ENCODE peak calls at places on chromosomes 11 and 22, in four cellular contexts. One of them, this sample, is unnamed.

GRCh38 chr22:20430641-20431519 is 6.7 kb downstream of the SCARF2 start:
- DNase-seq in astrocyte of the spinal cord: no peak
- DNase-seq in natural killer cell: peak
- DNase-seq in nephron progenitor cell: peak
- DNase-seq in this sample: peak

GRCh38 chr11:2708757-2709281 is 9.0 kb upstream of the KCNQ1OT1 start:
- DNase-seq in astrocyte of the spinal cord: no peak
- DNase-seq in natural killer cell: no peak
- DNase-seq in nephron progenitor cell: no peak
- DNase-seq in this sample: no peak

GRCh38 chr11:35418847-35419712 is at the start of gene SLC1A2:
- DNase-seq in astrocyte of the spinal cord: peak
- DNase-seq in natural killer cell: no peak
- DNase-seq in nephron progenitor cell: peak
- DNase-seq in this sample: no peak

GRCh38 chr22:37162221-37163095 is 12.7 kb upstream of the IL2RB start:
- DNase-seq in astrocyte of the spinal cord: peak
- DNase-seq in natural killer cell: peak
- DNase-seq in nephron progenitor cell: no peak
- DNase-seq in this sample: peak

GRCh38 chr11:35725880-35726279 is 63.3 kb downstream of the TRIM44 start:
- DNase-seq in astrocyte of the spinal cord: peak
- DNase-seq in natural killer cell: no peak
- DNase-seq in nephron progenitor cell: no peak
- DNase-seq in this sample: no peak

GRCh38 chr11:103671143-103671651 is 365.2 kb upstream of the DDI1 start:
- DNase-seq in astrocyte of the spinal cord: no peak
- DNase-seq in natural killer cell: no peak
- DNase-seq in nephron progenitor cell: no peak
- DNase-seq in this sample: no peak

GRCh38 chr11:76825726-76826396 is 34.9 kb upstream of the ACER3 start:
- DNase-seq in astrocyte of the spinal cord: no peak
- DNase-seq in natural killer cell: no peak
- DNase-seq in nephron progenitor cell: no peak
- DNase-seq in this sample: no peak

GRCh38 chr11:70036971-70037882 is 40.9 kb upstream of the ANO1 start:
- DNase-seq in astrocyte of the spinal cord: no peak
- DNase-seq in natural killer cell: no peak
- DNase-seq in nephron progenitor cell: no peak
- DNase-seq in this sample: no peak

GRCh38 chr11:121198491-121198890 is 94.1 kb upstream of the SC5D start:
- DNase-seq in astrocyte of the spinal cord: no peak
- DNase-seq in natural killer cell: no peak
- DNase-seq in nephron progenitor cell: no peak
- DNase-seq in this sample: no peak

GRCh38 chr11:6095798-6096197 is 11.7 kb upstream of the OR56B4 start:
- DNase-seq in astrocyte of the spinal cord: no peak
- DNase-seq in natural killer cell: no peak
- DNase-seq in nephron progenitor cell: no peak
- DNase-seq in this sample: no peak

GRCh38 chr11:65134240-65134951 is at the start of gene SYVN1:
- DNase-seq in astrocyte of the spinal cord: peak
- DNase-seq in natural killer cell: peak
- DNase-seq in nephron progenitor cell: peak
- DNase-seq in this sample: peak

GRCh38 chr11:33635161-33635560 is 65.5 kb downstream of the C11orf91 start:
- DNase-seq in astrocyte of the spinal cord: no peak
- DNase-seq in natural killer cell: no peak
- DNase-seq in nephron progenitor cell: no peak
- DNase-seq in this sample: no peak

GRCh38 chr11:63766501-63767270 is 1.9 kb downstream of the ZFTA start:
- DNase-seq in astrocyte of the spinal cord: no peak
- DNase-seq in natural killer cell: no peak
- DNase-seq in nephron progenitor cell: peak
- DNase-seq in this sample: no peak

GRCh38 chr11:74701351-74701750 is 29.9 kb downstream of the CHRDL2 start:
- DNase-seq in astrocyte of the spinal cord: no peak
- DNase-seq in natural killer cell: no peak
- DNase-seq in nephron progenitor cell: no peak
- DNase-seq in this sample: no peak

GRCh38 chr11:111833524-111833923 is 37.9 kb downstream of the ALG9 start:
- DNase-seq in astrocyte of the spinal cord: no peak
- DNase-seq in natural killer cell: no peak
- DNase-seq in nephron progenitor cell: no peak
- DNase-seq in this sample: no peak

GRCh38 chr22:16917144-16918003 is 90.6 kb downstream of the GAB4 start:
- DNase-seq in astrocyte of the spinal cord: peak
- DNase-seq in natural killer cell: peak
- DNase-seq in nephron progenitor cell: peak
- DNase-seq in this sample: peak

GRCh38 chr11:118958577-118958976 is 2.5 kb downstream of the UPK2 start:
- DNase-seq in astrocyte of the spinal cord: no peak
- DNase-seq in natural killer cell: no peak
- DNase-seq in nephron progenitor cell: no peak
- DNase-seq in this sample: no peak

GRCh38 chr11:118957549-118957948 is 1.5 kb downstream of the UPK2 start:
- DNase-seq in astrocyte of the spinal cord: no peak
- DNase-seq in natural killer cell: no peak
- DNase-seq in nephron progenitor cell: no peak
- DNase-seq in this sample: no peak

GRCh38 chr11:118956094-118956846 is at the start of gene UPK2:
- DNase-seq in astrocyte of the spinal cord: peak
- DNase-seq in natural killer cell: peak
- DNase-seq in nephron progenitor cell: peak
- DNase-seq in this sample: peak

GRCh38 chr11:118957968-118958367 is 1.9 kb downstream of the UPK2 start:
- DNase-seq in astrocyte of the spinal cord: no peak
- DNase-seq in natural killer cell: no peak
- DNase-seq in nephron progenitor cell: no peak
- DNase-seq in this sample: no peak

GRCh38 chr11:118956847-118957469 is 860 bp downstream of the UPK2 start:
- DNase-seq in astrocyte of the spinal cord: no peak
- DNase-seq in natural killer cell: no peak
- DNase-seq in nephron progenitor cell: no peak
- DNase-seq in this sample: no peak
- TF ChIP-seq CTCF in astrocyte of the spinal cord: no peak
- TF ChIP-seq CTCF in natural killer cell: peak
- TF ChIP-seq CTCF in nephron progenitor cell: peak
- TF ChIP-seq CTCF in this sample: peak

DNA sequence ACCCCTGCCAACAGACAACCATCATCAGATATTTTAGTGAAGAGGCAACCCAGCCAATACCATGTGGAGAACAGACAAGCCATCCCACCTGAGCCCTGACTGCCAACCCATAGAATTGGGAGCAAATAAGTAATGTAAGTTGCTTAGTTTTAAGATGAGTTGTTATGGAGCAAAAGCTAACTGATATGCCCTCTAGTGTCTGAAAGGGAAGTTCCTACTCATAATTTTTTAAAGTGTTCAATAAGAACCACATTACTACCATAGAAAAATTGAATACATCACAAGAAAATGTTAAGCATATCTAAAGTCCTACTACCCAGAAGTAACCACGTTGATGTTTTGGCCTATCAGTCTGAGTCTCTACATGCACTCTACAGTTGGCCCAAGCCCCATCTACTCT is 50.8 kb upstream of the SLC36A4 start:
- DNase-seq in astrocyte of the spinal cord: no peak
- DNase-seq in natural killer cell: no peak
- DNase-seq in nephron progenitor cell: no peak
- DNase-seq in this sample: no peak
- TF ChIP-seq CTCF in astrocyte of the spinal cord: peak
- TF ChIP-seq CTCF in natural killer cell: no peak
- TF ChIP-seq CTCF in nephron progenitor cell: no peak
- TF ChIP-seq CTCF in this sample: no peak

GRCh38 chr11:124465368-124465767 is 19.9 kb upstream of the OR8B8 start:
- DNase-seq in astrocyte of the spinal cord: no peak
- DNase-seq in natural killer cell: no peak
- DNase-seq in nephron progenitor cell: no peak
- DNase-seq in this sample: no peak

GRCh38 chr11:124460459-124460858 is 15.0 kb upstream of the OR8B8 start:
- DNase-seq in astrocyte of the spinal cord: no peak
- DNase-seq in natural killer cell: no peak
- DNase-seq in nephron progenitor cell: no peak
- DNase-seq in this sample: no peak

GRCh38 chr11:124467376-124468061 is 22.0 kb upstream of the OR8B8 start:
- DNase-seq in astrocyte of the spinal cord: no peak
- DNase-seq in natural killer cell: no peak
- DNase-seq in nephron progenitor cell: peak
- DNase-seq in this sample: no peak

GRCh38 chr11:124463990-124464389 is 18.5 kb upstream of the OR8B8 start:
- DNase-seq in astrocyte of the spinal cord: no peak
- DNase-seq in natural killer cell: no peak
- DNase-seq in nephron progenitor cell: no peak
- DNase-seq in this sample: no peak
- TF ChIP-seq CTCF in astrocyte of the spinal cord: no peak
- TF ChIP-seq CTCF in natural killer cell: no peak
- TF ChIP-seq CTCF in nephron progenitor cell: no peak
- TF ChIP-seq CTCF in this sample: no peak

GRCh38 chr11:131912127-131912526 is 541.7 kb downstream of the NTM start:
- DNase-seq in astrocyte of the spinal cord: peak
- DNase-seq in natural killer cell: no peak
- DNase-seq in nephron progenitor cell: no peak
- DNase-seq in this sample: no peak

GRCh38 chr11:131913267-131913666 is 542.9 kb downstream of the NTM start:
- DNase-seq in astrocyte of the spinal cord: peak
- DNase-seq in natural killer cell: no peak
- DNase-seq in nephron progenitor cell: no peak
- DNase-seq in this sample: no peak

GRCh38 chr11:131916633-131917032 is 546.2 kb downstream of the NTM start:
- DNase-seq in astrocyte of the spinal cord: no peak
- DNase-seq in natural killer cell: no peak
- DNase-seq in nephron progenitor cell: no peak
- DNase-seq in this sample: no peak

GRCh38 chr11:131917634-131918384 is 547.4 kb downstream of the NTM start:
- DNase-seq in astrocyte of the spinal cord: no peak
- DNase-seq in natural killer cell: no peak
- DNase-seq in nephron progenitor cell: no peak
- DNase-seq in this sample: no peak

DNA sequence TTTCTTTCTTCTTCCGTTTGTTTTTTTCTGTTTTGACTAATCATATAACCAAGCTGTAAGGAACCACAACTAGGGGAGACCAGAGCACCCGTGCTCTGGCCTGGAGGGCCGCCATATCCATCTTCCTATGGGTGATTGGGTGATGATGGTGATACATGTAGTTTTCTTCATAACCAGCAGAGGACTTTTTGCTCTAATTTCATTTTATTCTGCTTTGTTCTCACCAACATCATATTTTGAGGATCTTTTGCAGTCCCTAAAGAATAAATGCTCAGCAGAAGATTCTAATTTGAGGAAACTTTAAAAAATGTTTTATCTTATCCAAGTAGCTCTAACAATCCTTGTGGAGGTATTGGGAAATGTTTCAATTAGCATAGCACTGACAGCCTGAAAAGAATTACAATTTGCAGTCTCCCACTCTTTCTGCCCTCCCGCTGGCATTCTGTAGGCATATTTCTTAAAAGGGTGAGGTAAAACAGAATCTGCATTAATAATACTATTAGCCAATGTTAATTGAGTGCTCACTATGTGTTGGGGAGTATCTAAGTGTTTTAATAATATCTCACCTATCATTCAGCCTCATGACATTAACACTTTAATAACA is 544.0 kb downstream of the NTM start:
- DNase-seq in astrocyte of the spinal cord: peak
- DNase-seq in natural killer cell: no peak
- DNase-seq in nephron progenitor cell: no peak
- DNase-seq in this sample: no peak
- TF ChIP-seq CTCF in astrocyte of the spinal cord: peak
- TF ChIP-seq CTCF in natural killer cell: no peak
- TF ChIP-seq CTCF in nephron progenitor cell: no peak
- TF ChIP-seq CTCF in this sample: no peak

GRCh38 chr11:10295056-10295901 is 1.3 kb upstream of the SBF2 start:
- DNase-seq in astrocyte of the spinal cord: no peak
- DNase-seq in natural killer cell: no peak
- DNase-seq in nephron progenitor cell: no peak
- DNase-seq in this sample: no peak

GRCh38 chr11:10302294-10302743 is 2.6 kb upstream of the ADM start:
- DNase-seq in astrocyte of the spinal cord: peak
- DNase-seq in natural killer cell: no peak
- DNase-seq in nephron progenitor cell: no peak
- DNase-seq in this sample: no peak

GRCh38 chr11:10294289-10294953 is 402 bp upstream of the SBF2 start:
- DNase-seq in astrocyte of the spinal cord: peak
- DNase-seq in natural killer cell: no peak
- DNase-seq in nephron progenitor cell: peak
- DNase-seq in this sample: no peak

GRCh38 chr11:10301656-10302293 is 3.1 kb upstream of the ADM start:
- DNase-seq in astrocyte of the spinal cord: peak
- DNase-seq in natural killer cell: no peak
- DNase-seq in nephron progenitor cell: no peak
- DNase-seq in this sample: no peak

DNA sequence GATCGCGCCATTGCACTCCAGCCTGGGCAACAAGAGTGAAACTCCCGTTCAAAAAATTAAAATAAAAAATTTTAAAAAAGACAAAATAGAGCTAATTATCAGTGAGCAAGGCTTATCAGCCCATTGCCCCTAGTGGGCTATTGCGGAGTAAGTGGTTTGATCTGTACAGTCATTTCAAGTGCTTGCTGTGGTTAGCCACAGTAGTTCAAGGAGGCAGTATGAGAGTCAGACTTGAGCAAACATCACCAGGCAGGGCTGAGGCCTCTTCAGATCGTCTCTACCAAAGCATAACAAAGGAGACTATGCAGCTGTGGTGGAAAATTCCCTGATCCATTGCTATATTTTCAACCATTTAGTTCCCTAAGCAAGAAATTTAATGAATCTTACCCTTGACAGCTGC is 4.3 kb upstream of the SBF2 start:
- DNase-seq in astrocyte of the spinal cord: peak
- DNase-seq in natural killer cell: no peak
- DNase-seq in nephron progenitor cell: no peak
- DNase-seq in this sample: no peak
- TF ChIP-seq CTCF in astrocyte of the spinal cord: peak
- TF ChIP-seq CTCF in natural killer cell: no peak
- TF ChIP-seq CTCF in nephron progenitor cell: no peak
- TF ChIP-seq CTCF in this sample: no peak

This sample was measured in CD4-positive, alpha-beta T cell.